ENCODE peak calls at places on chromosomes 16 and 17, in five cellular contexts. One of them, this sample, is unnamed.
A peak's percentile ranks its signal among the peaks of the same experiment; 100 is the strongest.

GRCh38 chr17:58276423-58276822 is 4.3 kb downstream of the MPO start:
- DNase-seq in SJSA1: no peak
- DNase-seq in epithelial cell of esophagus: no peak
- DNase-seq in ovary: no peak
- DNase-seq in CD8-positive, alpha-beta memory T cell: no peak
- DNase-seq in this sample: no peak

GRCh38 chr17:16534236-16534635 is 34.8 kb downstream of the ZNF287 start:
- DNase-seq in epithelial cell of esophagus: no peak
- DNase-seq in SJSA1: no peak
- DNase-seq in ovary: no peak
- DNase-seq in CD8-positive, alpha-beta memory T cell: no peak
- DNase-seq in this sample: no peak

GRCh38 chr16:75401697-75402096 is 31.6 kb downstream of the CFDP1 start:
- DNase-seq in SJSA1: no peak
- DNase-seq in ovary: no peak
- DNase-seq in epithelial cell of esophagus: no peak
- DNase-seq in CD8-positive, alpha-beta memory T cell: no peak
- DNase-seq in this sample: no peak

GRCh38 chr16:27430923-27431484 is 29.0 kb downstream of the IL21R start:
- DNase-seq in ovary: peak; percentile 1
- DNase-seq in epithelial cell of esophagus: no peak
- DNase-seq in SJSA1: no peak
- DNase-seq in CD8-positive, alpha-beta memory T cell: peak; percentile 28
- DNase-seq in this sample: no peak

GRCh38 chr16:16025214-16025968 is 76.0 kb downstream of the ABCC1 start:
- DNase-seq in SJSA1: peak; percentile 82
- DNase-seq in ovary: no peak
- DNase-seq in epithelial cell of esophagus: peak; percentile 61
- DNase-seq in CD8-positive, alpha-beta memory T cell: peak; percentile 64
- DNase-seq in this sample: peak; percentile 61

GRCh38 chr16:50183316-50183715 is 30.2 kb downstream of the TENT4B start:
- DNase-seq in CD8-positive, alpha-beta memory T cell: no peak
- DNase-seq in ovary: no peak
- DNase-seq in epithelial cell of esophagus: no peak
- DNase-seq in SJSA1: no peak
- DNase-seq in this sample: no peak

GRCh38 chr17:31517524-31517923 is 126.0 kb downstream of the RAB11FIP4 start:
- DNase-seq in CD8-positive, alpha-beta memory T cell: peak; percentile 40
- DNase-seq in epithelial cell of esophagus: no peak
- DNase-seq in ovary: no peak
- DNase-seq in SJSA1: no peak
- DNase-seq in this sample: no peak

GRCh38 chr16:19542138-19542821 is 13.2 kb upstream of the VPS35L start:
- DNase-seq in CD8-positive, alpha-beta memory T cell: no peak
- DNase-seq in SJSA1: no peak
- DNase-seq in epithelial cell of esophagus: peak; percentile 45
- DNase-seq in ovary: no peak
- DNase-seq in this sample: no peak

GRCh38 chr16:66070140-66070887 is 296.2 kb upstream of the CDH5 start:
- DNase-seq in CD8-positive, alpha-beta memory T cell: no peak
- DNase-seq in SJSA1: no peak
- DNase-seq in epithelial cell of esophagus: no peak
- DNase-seq in ovary: peak; percentile 84
- DNase-seq in this sample: no peak

GRCh38 chr16:71185366-71185765 is 45.2 kb downstream of the HYDIN start:
- DNase-seq in SJSA1: no peak
- DNase-seq in epithelial cell of esophagus: no peak
- DNase-seq in CD8-positive, alpha-beta memory T cell: no peak
- DNase-seq in ovary: no peak
- DNase-seq in this sample: no peak

GRCh38 chr17:40956401-40957254 is 10.1 kb downstream of the KRT39 start:
- DNase-seq in SJSA1: no peak
- DNase-seq in epithelial cell of esophagus: peak; percentile 98
- DNase-seq in ovary: no peak
- DNase-seq in CD8-positive, alpha-beta memory T cell: no peak
- DNase-seq in this sample: no peak

GRCh38 chr17:7478276-7479138 is 924 bp downstream of the ZBTB4 start:
- DNase-seq in epithelial cell of esophagus: peak; percentile 27
- DNase-seq in ovary: peak; percentile 55
- DNase-seq in CD8-positive, alpha-beta memory T cell: peak; percentile 86
- DNase-seq in SJSA1: peak; percentile 44
- DNase-seq in this sample: peak; percentile 74

GRCh38 chr17:17112628-17113200 is 70.5 kb downstream of the MPRIP start:
- DNase-seq in ovary: no peak
- DNase-seq in SJSA1: no peak
- DNase-seq in epithelial cell of esophagus: no peak
- DNase-seq in CD8-positive, alpha-beta memory T cell: peak; percentile 39
- DNase-seq in this sample: no peak

GRCh38 chr17:27560668-27561067 is 70.3 kb upstream of the LGALS9 start:
- DNase-seq in CD8-positive, alpha-beta memory T cell: no peak
- DNase-seq in SJSA1: no peak
- DNase-seq in epithelial cell of esophagus: peak; percentile 46
- DNase-seq in ovary: peak; percentile 48
- DNase-seq in this sample: no peak

GRCh38 chr17:27558842-27559505 is 72.0 kb upstream of the LGALS9 start:
- DNase-seq in epithelial cell of esophagus: no peak
- DNase-seq in SJSA1: no peak
- DNase-seq in ovary: no peak
- DNase-seq in CD8-positive, alpha-beta memory T cell: no peak
- DNase-seq in this sample: no peak

GRCh38 chr17:27559506-27559931 is 71.5 kb upstream of the LGALS9 start:
- DNase-seq in epithelial cell of esophagus: no peak
- DNase-seq in ovary: peak; percentile 68
- DNase-seq in CD8-positive, alpha-beta memory T cell: no peak
- DNase-seq in SJSA1: no peak
- DNase-seq in this sample: no peak

GRCh38 chr17:27558341-27558740 is 72.6 kb upstream of the LGALS9 start:
- DNase-seq in CD8-positive, alpha-beta memory T cell: no peak
- DNase-seq in SJSA1: no peak
- DNase-seq in epithelial cell of esophagus: no peak
- DNase-seq in ovary: no peak
- DNase-seq in this sample: no peak

GRCh38 chr17:27559996-27560481 is 70.9 kb upstream of the LGALS9 start:
- DNase-seq in epithelial cell of esophagus: peak; percentile 73
- DNase-seq in SJSA1: peak; percentile 50
- DNase-seq in CD8-positive, alpha-beta memory T cell: no peak
- DNase-seq in ovary: peak; percentile 74
- DNase-seq in this sample: no peak
- H3K4me3 ChIP-seq in epithelial cell of esophagus: no peak overlapping the region
- H3K4me3 ChIP-seq in SJSA1: no peak overlapping the region
- H3K4me3 ChIP-seq in CD8-positive, alpha-beta memory T cell: no peak overlapping the region
- H3K4me3 ChIP-seq in ovary: peak overlapping the region; percentile 4
- H3K4me3 ChIP-seq in this sample: no peak overlapping the region

GRCh38 chr16:706189-707061 is 824 bp upstream of the FBXL16 start:
- DNase-seq in ovary: no peak
- DNase-seq in SJSA1: no peak
- DNase-seq in epithelial cell of esophagus: no peak
- DNase-seq in CD8-positive, alpha-beta memory T cell: no peak
- DNase-seq in this sample: no peak
- H3K4me3 ChIP-seq in ovary: no peak overlapping the region
- H3K4me3 ChIP-seq in SJSA1: no peak overlapping the region
- H3K4me3 ChIP-seq in epithelial cell of esophagus: no peak overlapping the region
- H3K4me3 ChIP-seq in CD8-positive, alpha-beta memory T cell: no peak overlapping the region
- H3K4me3 ChIP-seq in this sample: no peak overlapping the region

DNA sequence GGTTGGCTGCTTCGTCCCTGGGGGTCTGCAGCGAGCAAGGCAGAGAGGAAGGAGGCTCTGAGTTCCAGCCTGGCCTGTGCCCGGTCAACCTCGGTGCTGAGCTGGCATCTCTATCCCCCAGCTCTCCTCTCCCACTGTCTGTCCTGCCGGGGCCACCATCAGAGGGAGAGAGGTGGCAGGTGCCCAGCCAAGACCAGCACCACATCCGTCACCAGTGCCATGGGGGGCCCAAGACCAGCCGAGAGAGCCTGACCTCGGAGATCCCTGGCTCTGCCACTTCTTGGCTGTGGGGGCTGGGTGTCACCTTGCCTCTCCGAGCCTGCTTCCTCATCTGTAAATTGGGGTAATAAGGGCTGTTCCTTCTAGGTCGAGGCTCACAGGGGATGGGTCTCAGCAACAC is 560 bp upstream of the P2RX1 start:
- DNase-seq in CD8-positive, alpha-beta memory T cell: no peak
- DNase-seq in ovary: no peak
- DNase-seq in epithelial cell of esophagus: no peak
- DNase-seq in SJSA1: peak; percentile 15
- DNase-seq in this sample: no peak
- H3K4me3 ChIP-seq in CD8-positive, alpha-beta memory T cell: no peak overlapping the region
- H3K4me3 ChIP-seq in ovary: no peak overlapping the region
- H3K4me3 ChIP-seq in epithelial cell of esophagus: no peak overlapping the region
- H3K4me3 ChIP-seq in SJSA1: no peak overlapping the region
- H3K4me3 ChIP-seq in this sample: no peak overlapping the region

GRCh38 chr16:56645838-56646237 is 5.8 kb upstream of the MT1B start:
- DNase-seq in epithelial cell of esophagus: no peak
- DNase-seq in SJSA1: no peak
- DNase-seq in ovary: no peak
- DNase-seq in CD8-positive, alpha-beta memory T cell: no peak
- DNase-seq in this sample: no peak

GRCh38 chr16:56645311-56645710 is 6.4 kb upstream of the MT1B start:
- DNase-seq in ovary: no peak
- DNase-seq in SJSA1: no peak
- DNase-seq in epithelial cell of esophagus: peak; percentile 51
- DNase-seq in CD8-positive, alpha-beta memory T cell: no peak
- DNase-seq in this sample: no peak

GRCh38 chr16:56641166-56641565 is 2.7 kb downstream of the MT1A start:
- DNase-seq in SJSA1: no peak
- DNase-seq in ovary: no peak
- DNase-seq in CD8-positive, alpha-beta memory T cell: no peak
- DNase-seq in epithelial cell of esophagus: no peak
- DNase-seq in this sample: no peak

GRCh38 chr16:56643080-56643778 is 4.8 kb downstream of the MT1A start:
- DNase-seq in ovary: peak; percentile 51
- DNase-seq in SJSA1: no peak
- DNase-seq in epithelial cell of esophagus: peak; percentile 66
- DNase-seq in CD8-positive, alpha-beta memory T cell: peak; percentile 87
- DNase-seq in this sample: peak; percentile 76

GRCh38 chr16:56643833-56644232 is 5.4 kb downstream of the MT1A start:
- DNase-seq in epithelial cell of esophagus: no peak
- DNase-seq in ovary: no peak
- DNase-seq in CD8-positive, alpha-beta memory T cell: no peak
- DNase-seq in SJSA1: no peak
- DNase-seq in this sample: no peak
- H3K4me3 ChIP-seq in epithelial cell of esophagus: no peak overlapping the region
- H3K4me3 ChIP-seq in ovary: no peak overlapping the region
- H3K4me3 ChIP-seq in CD8-positive, alpha-beta memory T cell: peak overlapping the region; percentile 40
- H3K4me3 ChIP-seq in SJSA1: no peak overlapping the region
- H3K4me3 ChIP-seq in this sample: peak overlapping the region; percentile 0

GRCh38 chr16:55091871-55092230 is 161.2 kb downstream of the IRX5 start:
- DNase-seq in CD8-positive, alpha-beta memory T cell: no peak
- DNase-seq in ovary: no peak
- DNase-seq in epithelial cell of esophagus: no peak
- DNase-seq in SJSA1: no peak
- DNase-seq in this sample: no peak

GRCh38 chr16:55088098-55088497 is 157.4 kb downstream of the IRX5 start:
- DNase-seq in ovary: no peak
- DNase-seq in epithelial cell of esophagus: no peak
- DNase-seq in SJSA1: no peak
- DNase-seq in CD8-positive, alpha-beta memory T cell: no peak
- DNase-seq in this sample: no peak

GRCh38 chr16:55089600-55089999 is 158.9 kb downstream of the IRX5 start:
- DNase-seq in ovary: no peak
- DNase-seq in epithelial cell of esophagus: no peak
- DNase-seq in CD8-positive, alpha-beta memory T cell: no peak
- DNase-seq in SJSA1: no peak
- DNase-seq in this sample: no peak

GRCh38 chr16:55091213-55091870 is 160.7 kb downstream of the IRX5 start:
- DNase-seq in ovary: no peak
- DNase-seq in CD8-positive, alpha-beta memory T cell: no peak
- DNase-seq in epithelial cell of esophagus: no peak
- DNase-seq in SJSA1: no peak
- DNase-seq in this sample: no peak
- H3K4me3 ChIP-seq in ovary: no peak overlapping the region
- H3K4me3 ChIP-seq in CD8-positive, alpha-beta memory T cell: no peak overlapping the region
- H3K4me3 ChIP-seq in epithelial cell of esophagus: no peak overlapping the region
- H3K4me3 ChIP-seq in SJSA1: no peak overlapping the region
- H3K4me3 ChIP-seq in this sample: no peak overlapping the region

GRCh38 chr16:89782489-89782888 is 34.0 kb downstream of the FANCA start:
- DNase-seq in ovary: no peak
- DNase-seq in epithelial cell of esophagus: no peak
- DNase-seq in SJSA1: no peak
- DNase-seq in CD8-positive, alpha-beta memory T cell: no peak
- DNase-seq in this sample: no peak

GRCh38 chr16:89784409-89784808 is 32.0 kb downstream of the FANCA start:
- DNase-seq in ovary: no peak
- DNase-seq in CD8-positive, alpha-beta memory T cell: peak; percentile 80
- DNase-seq in epithelial cell of esophagus: no peak
- DNase-seq in SJSA1: no peak
- DNase-seq in this sample: peak; percentile 35

GRCh38 chr16:89787365-89787805 is 29.1 kb downstream of the FANCA start:
- DNase-seq in ovary: no peak
- DNase-seq in epithelial cell of esophagus: no peak
- DNase-seq in SJSA1: no peak
- DNase-seq in CD8-positive, alpha-beta memory T cell: no peak
- DNase-seq in this sample: no peak

GRCh38 chr16:89786474-89787364 is 29.7 kb downstream of the FANCA start:
- DNase-seq in CD8-positive, alpha-beta memory T cell: no peak
- DNase-seq in ovary: no peak
- DNase-seq in SJSA1: no peak
- DNase-seq in epithelial cell of esophagus: no peak
- DNase-seq in this sample: no peak

DNA sequence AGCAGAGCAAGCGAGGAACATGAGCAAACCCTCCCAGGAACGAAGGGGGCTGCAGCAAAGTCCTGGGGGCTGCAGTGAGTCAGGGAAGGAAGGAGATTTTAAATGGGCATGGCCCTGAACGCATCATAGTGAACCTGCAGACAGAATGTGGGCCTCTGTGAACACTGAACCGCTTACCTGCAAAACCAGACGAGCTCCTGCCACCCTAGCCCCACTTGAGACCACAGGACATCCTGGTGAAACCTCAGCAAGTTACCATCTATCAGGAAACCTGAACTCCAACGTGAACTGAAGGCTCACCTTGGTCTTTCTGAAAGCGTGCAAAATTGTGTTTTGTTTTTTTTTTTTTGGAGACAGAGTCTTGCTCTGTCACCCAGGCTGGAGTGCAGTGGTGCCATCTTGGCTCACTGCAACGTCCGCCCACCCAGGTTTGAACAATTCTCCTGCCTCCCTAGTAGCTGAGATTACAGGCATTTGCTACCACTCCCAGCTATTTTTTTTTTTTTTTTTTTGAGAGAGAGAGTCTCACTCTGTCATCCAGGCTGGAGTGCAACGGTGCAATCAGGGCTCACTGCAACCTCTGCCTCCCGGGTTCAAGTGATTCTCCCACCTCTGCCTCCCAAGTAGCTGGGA is 30.8 kb downstream of the FANCA start:
- DNase-seq in SJSA1: no peak
- DNase-seq in CD8-positive, alpha-beta memory T cell: peak; percentile 82
- DNase-seq in epithelial cell of esophagus: no peak
- DNase-seq in ovary: no peak
- DNase-seq in this sample: peak; percentile 79
- H3K4me3 ChIP-seq in SJSA1: no peak overlapping the region
- H3K4me3 ChIP-seq in CD8-positive, alpha-beta memory T cell: no peak overlapping the region
- H3K4me3 ChIP-seq in epithelial cell of esophagus: no peak overlapping the region
- H3K4me3 ChIP-seq in ovary: no peak overlapping the region
- H3K4me3 ChIP-seq in this sample: no peak overlapping the region

GRCh38 chr17:77438241-77439204 is 297.8 kb downstream of the SEC14L1 start:
- DNase-seq in CD8-positive, alpha-beta memory T cell: no peak
- DNase-seq in ovary: no peak
- DNase-seq in SJSA1: no peak
- DNase-seq in epithelial cell of esophagus: no peak
- DNase-seq in this sample: no peak
- H3K4me3 ChIP-seq in CD8-positive, alpha-beta memory T cell: peak overlapping the region; percentile 25
- H3K4me3 ChIP-seq in ovary: no peak overlapping the region
- H3K4me3 ChIP-seq in SJSA1: no peak overlapping the region
- H3K4me3 ChIP-seq in epithelial cell of esophagus: no peak overlapping the region
- H3K4me3 ChIP-seq in this sample: peak overlapping the region; percentile 4